ENCODE peak calls at places on chromosomes 7 and 10, in six cellular contexts. One of them, this sample, is unnamed.

GRCh38 chr7:90760892-90761291 is 164.8 kb downstream of the CDK14 start:
- DNase-seq in neural progenitor cell: no peak
- DNase-seq in MM.1S: no peak
- DNase-seq in PC-9: no peak
- DNase-seq in GM23248: no peak
- DNase-seq in PC-3: no peak
- DNase-seq in this sample: no peak

GRCh38 chr10:82266438-82266837 is 391.4 kb downstream of the NRG3 start:
- DNase-seq in neural progenitor cell: no peak
- DNase-seq in MM.1S: no peak
- DNase-seq in PC-9: no peak
- DNase-seq in GM23248: peak; percentile 1
- DNase-seq in PC-3: no peak
- DNase-seq in this sample: no peak

GRCh38 chr7:47088329-47089067 is 493.4 kb downstream of the TNS3 start:
- DNase-seq in neural progenitor cell: peak; percentile 87
- DNase-seq in MM.1S: peak; percentile 46
- DNase-seq in PC-9: peak; percentile 56
- DNase-seq in GM23248: peak; percentile 85
- DNase-seq in PC-3: peak; percentile 74
- DNase-seq in this sample: peak; percentile 86

GRCh38 chr10:4312046-4312835 is 513.8 kb upstream of the AKR1E2 start:
- DNase-seq in neural progenitor cell: no peak
- DNase-seq in MM.1S: no peak
- DNase-seq in PC-9: no peak
- DNase-seq in GM23248: no peak
- DNase-seq in PC-3: peak; percentile 8
- DNase-seq in this sample: no peak

GRCh38 chr7:100629117-100629711 is 12.1 kb downstream of the TFR2 start:
- DNase-seq in neural progenitor cell: peak; percentile 77
- DNase-seq in MM.1S: peak; percentile 46
- DNase-seq in PC-9: peak; percentile 54
- DNase-seq in GM23248: peak; percentile 32
- DNase-seq in PC-3: peak; percentile 55
- DNase-seq in this sample: peak; percentile 90

GRCh38 chr7:154777023-154777422 is 225.9 kb downstream of the PAXIP1 start:
- DNase-seq in neural progenitor cell: peak; percentile 27
- DNase-seq in MM.1S: no peak
- DNase-seq in PC-9: no peak
- DNase-seq in GM23248: peak; percentile 29
- DNase-seq in PC-3: no peak
- DNase-seq in this sample: no peak

GRCh38 chr10:102198027-102198426 is 28.1 kb upstream of the ELOVL3 start:
- DNase-seq in neural progenitor cell: no peak
- DNase-seq in MM.1S: no peak
- DNase-seq in PC-9: no peak
- DNase-seq in GM23248: no peak
- DNase-seq in PC-3: peak; percentile 10
- DNase-seq in this sample: no peak

GRCh38 chr7:93728292-93728691 is 153.8 kb upstream of the CALCR start:
- DNase-seq in neural progenitor cell: no peak
- DNase-seq in MM.1S: no peak
- DNase-seq in PC-9: no peak
- DNase-seq in GM23248: peak; percentile 5
- DNase-seq in PC-3: no peak
- DNase-seq in this sample: no peak

GRCh38 chr10:119726291-119727261 is 726 bp downstream of the INPP5F start:
- DNase-seq in neural progenitor cell: peak; percentile 90
- DNase-seq in MM.1S: no peak
- DNase-seq in PC-9: no peak
- DNase-seq in GM23248: no peak
- DNase-seq in PC-3: no peak
- DNase-seq in this sample: peak; percentile 67

GRCh38 chr7:41879113-41879385 is 176.2 kb upstream of the INHBA start:
- DNase-seq in neural progenitor cell: no peak
- DNase-seq in MM.1S: no peak
- DNase-seq in PC-9: no peak
- DNase-seq in GM23248: peak; percentile 70
- DNase-seq in PC-3: no peak
- DNase-seq in this sample: no peak

GRCh38 chr7:92835140-92835850 is 1.1 kb downstream of the CDK6 start:
- DNase-seq in neural progenitor cell: peak; percentile 84
- DNase-seq in MM.1S: peak; percentile 55
- DNase-seq in PC-9: peak; percentile 84
- DNase-seq in GM23248: peak; percentile 88
- DNase-seq in PC-3: peak; percentile 62
- DNase-seq in this sample: peak; percentile 93

GRCh38 chr10:118873738-118874105 is 119.0 kb upstream of the CACUL1 start:
- DNase-seq in neural progenitor cell: no peak
- DNase-seq in MM.1S: no peak
- DNase-seq in PC-9: no peak
- DNase-seq in GM23248: no peak
- DNase-seq in PC-3: peak; percentile 7
- DNase-seq in this sample: no peak

GRCh38 chr7:149570784-149571183 is 73.2 kb upstream of the ZNF746 start:
- DNase-seq in neural progenitor cell: peak; percentile 3
- DNase-seq in MM.1S: no peak
- DNase-seq in PC-9: no peak
- DNase-seq in GM23248: no peak
- DNase-seq in PC-3: no peak
- DNase-seq in this sample: no peak

GRCh38 chr7:94823952-94824351 is 83.4 kb upstream of the PPP1R9A start:
- DNase-seq in neural progenitor cell: no peak
- DNase-seq in MM.1S: no peak
- DNase-seq in PC-9: peak; percentile 64
- DNase-seq in GM23248: peak; percentile 26
- DNase-seq in PC-3: peak; percentile 77
- DNase-seq in this sample: no peak

GRCh38 chr7:142939226-142939910 is at the start of gene LLCFC1:
- DNase-seq in neural progenitor cell: peak; percentile 59
- DNase-seq in MM.1S: no peak
- DNase-seq in PC-9: peak; percentile 54
- DNase-seq in GM23248: no peak
- DNase-seq in PC-3: peak; percentile 35
- DNase-seq in this sample: peak; percentile 84

GRCh38 chr10:95865814-95866447 is 41.8 kb upstream of the CC2D2B start:
- DNase-seq in neural progenitor cell: no peak
- DNase-seq in MM.1S: no peak
- DNase-seq in PC-9: no peak
- DNase-seq in GM23248: no peak
- DNase-seq in PC-3: no peak
- DNase-seq in this sample: no peak

GRCh38 chr10:87092356-87092860 is 2.2 kb downstream of the GLUD1 start:
- DNase-seq in neural progenitor cell: peak; percentile 7
- DNase-seq in MM.1S: no peak
- DNase-seq in PC-9: peak; percentile 46
- DNase-seq in GM23248: peak; percentile 75
- DNase-seq in PC-3: peak; percentile 49
- DNase-seq in this sample: peak; percentile 46

GRCh38 chr10:47405829-47406547 is 21.9 kb upstream of the ZNF488 start:
- DNase-seq in neural progenitor cell: no peak
- DNase-seq in MM.1S: no peak
- DNase-seq in PC-9: peak; percentile 66
- DNase-seq in GM23248: no peak
- DNase-seq in PC-3: peak; percentile 38
- DNase-seq in this sample: no peak

GRCh38 chr7:100827330-100828226 is at the start of gene EPHB4:
- DNase-seq in neural progenitor cell: peak; percentile 95
- DNase-seq in MM.1S: no peak
- DNase-seq in PC-9: no peak
- DNase-seq in GM23248: peak; percentile 77
- DNase-seq in PC-3: peak; percentile 84
- DNase-seq in this sample: peak; percentile 98

DNA sequence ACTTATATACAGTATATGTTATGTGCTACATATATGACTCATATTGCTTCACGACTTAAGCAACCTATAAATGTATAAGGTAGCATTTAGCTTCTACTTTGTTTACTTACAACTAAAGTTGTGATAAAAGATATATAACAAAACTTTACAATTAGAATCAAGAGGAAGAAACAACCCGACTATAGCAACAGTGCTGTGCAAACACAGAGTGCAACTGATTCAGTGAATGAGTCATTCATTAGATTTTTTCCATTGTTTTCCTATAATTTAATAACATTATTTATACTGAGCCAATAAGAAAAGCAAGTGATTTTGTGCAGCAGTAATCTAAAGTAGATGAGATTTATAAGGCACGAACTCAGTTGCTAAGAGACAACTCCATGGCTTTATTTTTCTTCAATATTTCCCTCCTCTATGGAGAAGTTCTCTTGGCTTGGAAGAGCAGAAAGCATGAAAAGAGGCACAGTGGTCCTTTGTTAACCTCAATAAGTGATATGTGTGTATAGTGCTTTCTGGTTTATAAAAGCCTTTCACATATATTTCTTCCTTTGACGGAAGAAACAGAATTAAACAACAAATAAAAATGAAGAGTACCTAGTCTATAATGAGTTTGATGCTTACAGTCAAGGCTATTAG is 19.8 kb downstream of the CEP41 start:
- DNase-seq in neural progenitor cell: no peak
- DNase-seq in MM.1S: no peak
- DNase-seq in PC-9: peak; percentile 44
- DNase-seq in GM23248: peak; percentile 59
- DNase-seq in PC-3: peak; percentile 64
- DNase-seq in this sample: no peak
- H3K4me3 ChIP-seq in neural progenitor cell: no peak overlapping the region
- H3K4me3 ChIP-seq in MM.1S: no peak overlapping the region
- H3K4me3 ChIP-seq in PC-9: no peak overlapping the region
- H3K4me3 ChIP-seq in GM23248: no peak overlapping the region
- H3K4me3 ChIP-seq in PC-3: no peak overlapping the region
- H3K4me3 ChIP-seq in this sample: no peak overlapping the region

GRCh38 chr10:21529236-21529910 is 3.9 kb upstream of the SKIDA1 start:
- DNase-seq in neural progenitor cell: no peak
- DNase-seq in MM.1S: no peak
- DNase-seq in PC-9: no peak
- DNase-seq in GM23248: no peak
- DNase-seq in PC-3: no peak
- DNase-seq in this sample: no peak

GRCh38 chr10:21526184-21526951 is 886 bp upstream of the SKIDA1 start:
- DNase-seq in neural progenitor cell: peak; percentile 83
- DNase-seq in MM.1S: peak; percentile 51
- DNase-seq in PC-9: no peak
- DNase-seq in GM23248: peak; percentile 84
- DNase-seq in PC-3: peak; percentile 49
- DNase-seq in this sample: peak; percentile 81

GRCh38 chr10:21526952-21527633 is 1.6 kb upstream of the SKIDA1 start:
- DNase-seq in neural progenitor cell: peak; percentile 80
- DNase-seq in MM.1S: peak; percentile 51
- DNase-seq in PC-9: no peak
- DNase-seq in GM23248: peak; percentile 84
- DNase-seq in PC-3: peak; percentile 55
- DNase-seq in this sample: peak; percentile 82

GRCh38 chr10:21528452-21529235 is 3.2 kb upstream of the SKIDA1 start:
- DNase-seq in neural progenitor cell: peak; percentile 76
- DNase-seq in MM.1S: no peak
- DNase-seq in PC-9: no peak
- DNase-seq in GM23248: no peak
- DNase-seq in PC-3: no peak
- DNase-seq in this sample: no peak

DNA sequence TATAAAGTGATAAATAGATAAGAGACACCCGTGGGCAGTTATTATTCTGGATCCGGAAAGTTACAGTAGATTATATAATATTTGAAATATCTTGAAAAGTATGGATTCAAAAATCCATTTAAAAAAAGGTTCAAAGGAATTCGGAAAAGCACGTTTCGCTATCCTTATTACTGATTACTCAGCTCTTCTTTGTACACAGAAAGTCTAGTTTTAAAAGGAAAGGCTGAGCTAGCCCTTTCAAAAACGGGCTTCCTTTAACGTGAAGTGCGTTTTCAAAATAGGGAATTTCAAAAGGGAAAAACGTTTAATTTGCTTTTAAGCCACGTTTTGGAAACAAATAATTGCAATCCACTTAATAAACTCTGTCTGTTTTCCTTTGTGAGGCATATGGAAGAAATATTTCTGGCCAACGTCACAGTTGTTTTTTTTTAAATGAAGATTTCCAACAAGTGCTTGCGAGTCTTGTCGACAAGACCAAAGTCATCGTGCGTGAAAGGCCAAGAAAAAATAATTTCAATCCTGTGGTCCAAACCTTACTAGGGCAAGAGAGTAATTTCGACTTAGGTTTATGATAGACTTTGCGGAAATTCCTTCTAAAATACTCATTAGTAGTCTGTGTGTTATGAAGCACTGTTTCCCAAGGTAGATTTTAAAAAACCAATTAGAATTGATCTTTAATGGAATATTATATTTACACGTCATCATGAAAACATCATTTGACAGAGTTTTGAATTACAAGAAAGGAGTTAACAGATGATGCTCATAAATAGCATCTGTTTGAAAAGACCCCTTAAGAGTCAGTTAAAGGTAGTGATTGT is 2.4 kb upstream of the SKIDA1 start:
- DNase-seq in neural progenitor cell: no peak
- DNase-seq in MM.1S: no peak
- DNase-seq in PC-9: no peak
- DNase-seq in GM23248: peak; percentile 64
- DNase-seq in PC-3: peak; percentile 31
- DNase-seq in this sample: no peak
- H3F3A ChIP-seq in neural progenitor cell: peaks cover 100% of the 10 kb centered on the region
- H3F3A ChIP-seq in MM.1S: peaks cover 26% of the 10 kb centered on the region
- H3F3A ChIP-seq in PC-9: peaks cover 24% of the 10 kb centered on the region
- H3F3A ChIP-seq in GM23248: peaks cover 32% of the 10 kb centered on the region
- H3F3A ChIP-seq in PC-3: no peaks in the 10 kb centered on the region
- H3F3A ChIP-seq in this sample: peaks cover 8% of the 10 kb centered on the region

DNA sequence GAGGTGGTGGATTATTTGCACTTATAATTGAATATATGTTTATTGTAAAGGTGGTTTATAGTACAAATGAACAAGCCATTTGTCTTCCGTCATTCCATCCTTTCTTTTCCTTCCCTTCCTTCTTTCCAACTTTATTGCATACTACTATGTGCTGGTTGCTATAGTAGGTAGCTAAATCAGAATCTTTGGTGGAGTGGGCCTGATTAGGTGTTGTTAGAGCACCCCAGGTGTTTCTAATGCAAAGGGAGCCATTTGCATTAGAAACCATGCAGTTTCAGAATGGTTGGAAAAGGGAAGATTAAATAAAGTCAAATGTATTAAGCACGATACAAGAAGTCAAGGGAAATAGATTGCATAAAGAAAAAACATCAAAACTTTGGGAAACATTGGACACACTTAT is 88.8 kb upstream of the TRIL start:
- DNase-seq in neural progenitor cell: no peak
- DNase-seq in MM.1S: no peak
- DNase-seq in PC-9: no peak
- DNase-seq in GM23248: no peak
- DNase-seq in PC-3: no peak
- DNase-seq in this sample: peak; percentile 41
- TF ChIP-seq EZH2 in neural progenitor cell: no peak
- TF ChIP-seq EZH2 in MM.1S: no peak
- TF ChIP-seq EZH2 in PC-9: no peak
- TF ChIP-seq EZH2 in GM23248: no peak
- TF ChIP-seq EZH2 in PC-3: no peak
- TF ChIP-seq EZH2 in this sample: no peak

DNA sequence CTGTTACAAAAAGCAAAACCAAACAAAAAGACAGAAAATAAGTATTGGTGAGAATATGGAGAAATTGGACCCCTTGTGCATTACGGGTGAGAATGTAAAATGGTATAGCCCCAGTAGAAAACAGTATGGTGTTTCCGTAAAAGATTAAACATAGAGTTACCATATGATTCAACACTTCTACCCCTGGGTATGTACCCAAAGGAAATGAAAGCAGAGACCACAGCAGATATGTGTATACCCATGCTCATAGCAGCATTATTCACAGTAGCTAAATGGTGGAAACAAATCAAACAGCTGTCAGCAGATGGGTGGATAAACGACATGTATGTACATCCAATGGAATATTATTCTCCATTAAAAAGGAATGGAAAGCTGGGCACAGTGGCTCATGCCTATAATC is 42.4 kb downstream of the STARD3NL start:
- DNase-seq in neural progenitor cell: no peak
- DNase-seq in MM.1S: no peak
- DNase-seq in PC-9: no peak
- DNase-seq in GM23248: no peak
- DNase-seq in PC-3: no peak
- DNase-seq in this sample: no peak
- H3K4me3 ChIP-seq in neural progenitor cell: no peak overlapping the region
- H3K4me3 ChIP-seq in MM.1S: no peak overlapping the region
- H3K4me3 ChIP-seq in PC-9: no peak overlapping the region
- H3K4me3 ChIP-seq in GM23248: no peak overlapping the region
- H3K4me3 ChIP-seq in PC-3: no peak overlapping the region
- H3K4me3 ChIP-seq in this sample: no peak overlapping the region

This sample was measured in GM23338.